ENCODE peak calls at places on chromosomes 2 and 18, in four cellular contexts. N, Y, E and J are unnamed samples.

GRCh38 chr2:85605406-85606115 is 3.1 kb upstream of the TMEM150A start:
- DNase-seq in N (no peak), Y (peak), E (no peak), J (no peak)

GRCh38 chr2:215409331-215410127 is 26.3 kb downstream of the FN1 start:
- DNase-seq in N (no peak), Y (no peak), E (no peak), J (no peak)

GRCh38 chr2:85400951-85401805 is 9.0 kb downstream of the CAPG start:
- DNase-seq in N (no peak), Y (no peak), E (no peak), J (no peak)

GRCh38 chr18:44744206-44745180 is 63.8 kb downstream of the SETBP1 start:
- DNase-seq in N (peak), Y (no peak), E (peak), J (peak)

GRCh38 chr2:1246239-1246638 is 167.0 kb upstream of the TPO start:
- DNase-seq in N (no peak), Y (no peak), E (no peak), J (no peak)

GRCh38 chr18:80177128-80177527 is 68.1 kb downstream of the ADNP2 start:
- DNase-seq in N (no peak), Y (no peak), E (no peak), J (no peak)

GRCh38 chr18:30746224-30746623 is 296.3 kb downstream of the DSC3 start:
- DNase-seq in N (no peak), Y (no peak), E (no peak), J (no peak)

GRCh38 chr2:285506-285905 is 2.4 kb downstream of the ALKAL2 start:
- DNase-seq in N (no peak), Y (no peak), E (no peak), J (no peak)

GRCh38 chr2:37000273-37000780 is 34.0 kb upstream of the STRN start:
- DNase-seq in N (no peak), Y (no peak), E (no peak), J (no peak)

GRCh38 chr18:72993245-72993644 is 125.5 kb upstream of the NETO1 start:
- DNase-seq in N (no peak), Y (no peak), E (no peak), J (no peak)

GRCh38 chr2:222959358-222959757 is 92.6 kb upstream of the KCNE4 start:
- DNase-seq in N (no peak), Y (peak), E (no peak), J (peak)

GRCh38 chr2:219344756-219345458 is 12.4 kb upstream of the RESP18 start:
- DNase-seq in N (no peak), Y (no peak), E (no peak), J (no peak)

GRCh38 chr2:195636890-195637289 is 20.1 kb upstream of the SLC39A10 start:
- DNase-seq in N (no peak), Y (no peak), E (peak), J (no peak)

GRCh38 chr2:150528861-150529801 is 41.7 kb upstream of the RND3 start:
- DNase-seq in N (no peak), Y (no peak), E (no peak), J (no peak)
- TF ChIP-seq CREB1 in N (no peak), Y (no peak), E (no peak), J (no peak)

DNA sequence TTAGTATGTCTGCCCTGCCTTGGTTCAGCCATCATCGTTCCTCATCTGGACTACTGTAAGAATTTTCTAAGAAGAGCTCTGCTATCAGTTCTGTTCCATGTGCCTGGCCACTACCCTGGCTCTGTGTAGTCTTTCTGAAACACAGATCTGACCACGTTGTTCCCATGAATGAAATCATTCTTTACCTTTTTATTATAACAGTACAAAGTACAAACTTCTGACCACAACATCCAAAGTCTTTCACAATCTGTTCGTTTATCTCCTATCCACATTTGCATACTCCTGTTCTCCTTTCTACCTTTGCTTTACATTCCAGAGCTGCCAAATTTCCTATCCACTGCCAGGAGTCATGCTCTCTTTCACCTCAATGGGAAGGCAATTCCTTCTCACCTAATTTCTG is 284.6 kb upstream of the LRP1B start:
- DNase-seq in N (no peak), Y (peak), E (no peak), J (no peak)
- TF ChIP-seq JUN in N (no peak), Y (no peak), E (no peak), J (no peak)

DNA sequence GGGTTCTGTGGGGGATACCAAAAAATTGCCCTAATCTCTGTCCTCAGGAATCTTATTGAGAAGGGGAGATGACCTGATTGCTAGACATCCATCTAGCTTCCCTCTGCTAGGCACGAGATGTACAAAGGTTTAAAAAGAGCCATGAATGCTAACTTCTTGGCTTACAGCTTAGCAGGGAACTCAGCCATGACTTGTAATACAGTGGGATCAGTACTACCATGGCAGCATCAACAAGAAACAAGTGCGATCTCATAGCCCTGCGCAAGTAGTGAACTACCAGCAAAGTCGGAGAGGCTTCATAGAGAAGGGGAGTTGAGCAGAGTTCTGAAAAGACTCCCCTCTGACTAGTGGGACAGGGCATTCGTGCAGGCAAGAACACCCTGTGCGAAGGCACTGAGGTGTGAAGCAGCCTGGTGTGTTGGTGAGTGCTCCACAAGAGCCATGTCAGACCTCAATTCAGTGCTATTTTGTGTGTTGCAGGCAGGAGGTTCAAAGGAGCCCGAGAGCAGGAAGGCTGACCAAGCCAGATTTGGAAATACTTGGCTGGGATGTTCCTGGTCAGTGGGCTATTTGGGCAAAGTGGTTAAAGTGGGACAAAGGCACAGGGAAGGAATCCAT is 130.0 kb downstream of the FMNL2 start:
- DNase-seq in N (no peak), Y (no peak), E (no peak), J (no peak)
- TF ChIP-seq CREB1 in N (no peak), Y (no peak), E (no peak), J (no peak)

DNA sequence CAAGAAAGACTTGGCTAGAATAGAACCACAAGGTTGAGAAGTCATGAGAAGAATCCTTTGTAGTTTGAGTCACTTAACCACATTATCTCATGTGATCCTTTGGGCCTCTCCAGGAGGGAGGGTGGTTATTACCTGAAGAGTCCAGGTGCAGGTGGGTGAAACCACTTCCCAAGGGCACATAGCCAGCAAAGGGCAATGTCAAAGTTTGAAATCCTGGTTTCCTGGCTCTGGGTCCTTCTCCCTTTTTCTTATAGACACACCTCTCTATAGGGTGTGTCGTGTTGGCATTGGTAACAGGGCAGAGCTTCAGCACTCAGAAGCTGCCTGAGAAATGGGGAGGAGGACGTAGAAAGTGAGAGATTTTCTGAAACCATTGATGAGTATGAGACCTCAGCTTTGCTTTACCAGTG is 137.9 kb downstream of the MGAT5 start:
- DNase-seq in N (no peak), Y (no peak), E (no peak), J (no peak)
- TF ChIP-seq JUN in N (no peak), Y (no peak), E (no peak), J (no peak)